ENCODE peak calls at places on chromosome 21, in five cellular contexts. M is A549, Y is esophagus muscularis mucosa, X is ovary, B is Panc1. A is an unnamed sample. For H3K4me1, the result is how much of the 10 kb centered on the place peaks cover.

GRCh38 chr21:27519357-27519756 is 552.5 kb upstream of the ADAMTS5 start:
- DNase-seq in B (no peak), M (no peak), X (no peak), Y (no peak), A (no peak)

GRCh38 chr21:35990609-35991008 is 69.7 kb downstream of the SETD4 start:
- DNase-seq in B (no peak), X (no peak), M (no peak), Y (no peak), A (no peak)

GRCh38 chr21:33644383-33645074 is 2.2 kb downstream of the ITSN1 start:
- DNase-seq in X (no peak), Y (no peak), B (no peak), M (no peak), A (no peak)

GRCh38 chr21:38460171-38460742 is 38.0 kb downstream of the ERG start:
- DNase-seq in M (no peak), Y (no peak), B (no peak), X (no peak), A (no peak)

GRCh38 chr21:30676737-30677136 is 34.1 kb downstream of the KRTAP20-3 start:
- DNase-seq in X (no peak), B (no peak), Y (no peak), M (no peak), A (no peak)

GRCh38 chr21:36087362-36088138 is 17.7 kb downstream of the CBR1 start:
- DNase-seq in Y (no peak), M (no peak), X (no peak), B (no peak), A (no peak)

GRCh38 chr21:42466700-42467612 is 29.1 kb downstream of the RSPH1 start:
- DNase-seq in M (no peak), X (no peak), B (no peak), Y (no peak), A (no peak)

GRCh38 chr21:31952828-31953227 is 80.0 kb downstream of the HUNK start:
- DNase-seq in M (no peak), B (no peak), Y (no peak), X (no peak), A (no peak)

GRCh38 chr21:16455978-16456377 is 726.2 kb downstream of the USP25 start:
- DNase-seq in Y (no peak), B (no peak), X (no peak), M (no peak), A (no peak)

GRCh38 chr21:30257773-30258172 is 25.0 kb downstream of the KRTAP24-1 start:
- DNase-seq in M (no peak), Y (no peak), X (no peak), B (no peak), A (no peak)

GRCh38 chr21:30620522-30620921 is at the start of gene KRTAP20-4:
- DNase-seq in Y (no peak), B (no peak), X (no peak), M (no peak), A (no peak)

GRCh38 chr21:38989745-38990423 is 184.2 kb downstream of the ETS2 start:
- DNase-seq in X (peak), B (no peak), M (no peak), Y (no peak), A (no peak)

GRCh38 chr21:33618407-33618806 is 23.1 kb downstream of the CRYZL1 start:
- DNase-seq in Y (no peak), M (no peak), X (no peak), B (no peak), A (no peak)

GRCh38 chr21:26965567-26966359 is 1.1 kb downstream of the ADAMTS5 start:
- DNase-seq in B (no peak), M (no peak), Y (no peak), X (peak), A (peak)

GRCh38 chr21:40054403-40054802 is 187.2 kb downstream of the PCP4 start:
- DNase-seq in X (no peak), Y (no peak), B (no peak), M (no peak), A (peak)

GRCh38 chr21:45209685-45210284 is 77.9 kb downstream of the POFUT2 start:
- DNase-seq in Y (no peak), B (no peak), X (no peak), M (no peak), A (no peak)
- H3K27ac ChIP-seq in Y (no peak), B (no peak), X (no peak), M (no peak), A (no peak)

GRCh38 chr21:41375875-41376274 is 14.0 kb downstream of the MX2 start:
- DNase-seq in B (no peak), M (no peak), X (no peak), Y (no peak), A (no peak)
- H3K4me3 ChIP-seq in B (no peak), M (no peak), X (no peak), Y (no peak), A (no peak)

GRCh38 chr21:45513003-45513706 is 29.1 kb downstream of the SLC19A1 start:
- DNase-seq in Y (no peak), X (no peak), B (no peak), M (no peak), A (peak)
- H3K4me1 ChIP-seq in Y (under half), X (under half), B (under half), M (under half), A (under half)

DNA sequence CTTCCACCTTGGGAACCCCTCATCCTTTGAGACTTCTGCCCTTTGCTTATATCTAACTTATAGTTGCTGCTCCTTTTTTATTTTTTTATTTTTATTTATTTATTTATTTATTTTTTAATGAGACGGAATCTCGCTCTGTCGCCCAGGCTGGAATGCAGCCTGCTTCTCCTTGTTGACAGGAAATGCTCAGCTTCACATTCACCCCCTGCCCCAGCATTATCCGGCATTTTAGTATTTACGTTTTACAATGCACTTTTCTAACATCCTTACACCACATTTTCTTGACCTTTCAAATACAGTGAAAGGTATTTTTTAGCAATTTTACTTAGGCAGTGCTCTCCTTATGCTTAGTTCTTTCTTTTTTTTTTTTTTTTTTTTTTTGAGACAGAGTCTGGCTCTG is 14.9 kb downstream of the CXADR start:
- DNase-seq in B (no peak), Y (no peak), X (no peak), M (no peak), A (no peak)
- H3K27ac ChIP-seq in B (peak), Y (no peak), X (no peak), M (peak), A (no peak)

GRCh38 chr21:28627691-28628090 is 365.0 kb downstream of the LTN1 start:
- DNase-seq in X (no peak), Y (no peak), M (no peak), B (no peak), A (no peak)

GRCh38 chr21:28636988-28637691 is 355.5 kb downstream of the LTN1 start:
- DNase-seq in M (no peak), Y (no peak), X (no peak), B (peak), A (no peak)

GRCh38 chr21:28635541-28635940 is 357.1 kb downstream of the LTN1 start:
- DNase-seq in Y (no peak), X (no peak), M (no peak), B (no peak), A (no peak)

GRCh38 chr21:28633803-28634572 is 358.7 kb downstream of the LTN1 start:
- DNase-seq in M (no peak), B (no peak), Y (no peak), X (no peak), A (no peak)

DNA sequence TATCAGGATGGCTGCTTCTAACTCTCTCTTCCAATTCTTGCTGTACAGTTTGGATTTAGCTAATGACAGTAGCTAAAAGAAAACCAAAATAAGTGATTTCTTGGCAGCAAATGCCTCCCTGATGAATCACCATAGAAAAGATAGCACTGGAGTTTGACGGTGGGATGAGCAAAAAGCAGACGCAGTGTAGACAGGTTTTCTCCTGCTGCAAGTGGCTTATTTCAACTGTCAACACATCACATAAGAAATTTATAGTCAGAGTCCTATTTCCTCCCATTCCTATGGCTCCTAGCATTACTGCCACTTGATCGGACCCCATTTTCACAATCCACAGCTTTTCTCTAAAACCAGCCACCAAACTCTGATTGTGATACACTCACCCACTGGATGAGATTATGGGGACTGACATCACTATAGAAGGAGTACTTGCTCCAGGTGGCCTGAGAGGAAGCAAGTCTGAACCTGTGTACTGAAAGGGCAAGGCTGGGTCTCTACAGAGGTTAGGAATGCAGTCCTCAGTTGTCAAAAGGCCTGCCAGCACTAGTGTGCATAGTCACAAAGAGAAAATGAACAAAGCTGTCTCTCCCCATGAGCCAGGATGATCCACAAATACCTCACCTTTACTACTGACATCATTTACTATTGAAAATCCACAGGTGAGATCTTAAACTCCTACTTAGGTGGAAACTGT is 359.8 kb downstream of the LTN1 start:
- DNase-seq in X (no peak), Y (no peak), B (no peak), M (no peak), A (no peak)
- H3K4me3 ChIP-seq in X (no peak), Y (peak), B (no peak), M (no peak), A (no peak)

DNA sequence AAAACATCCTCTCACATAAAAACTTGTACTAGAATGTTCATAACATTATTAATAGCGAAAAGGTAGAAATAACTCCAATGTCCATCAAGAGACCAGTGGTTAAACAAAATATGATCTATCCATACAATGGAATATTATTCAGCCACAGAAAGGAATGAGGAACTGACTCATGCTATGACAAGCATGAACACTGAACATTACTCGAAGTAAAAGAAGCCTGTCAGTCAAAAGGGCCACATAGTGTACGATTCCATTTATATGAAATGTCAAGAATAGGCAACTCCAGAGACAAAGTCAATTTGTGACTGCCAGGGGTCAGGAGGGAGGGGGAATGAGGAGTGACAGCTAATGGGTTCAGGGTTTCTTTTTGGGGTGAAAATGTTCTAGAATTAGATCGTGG is 2.3 kb downstream of the VPS26C start:
- DNase-seq in X (no peak), M (no peak), Y (no peak), B (no peak), A (no peak)
- H3K4me1 ChIP-seq in X (under half), M (under half), Y (under half), B (under half), A (under half)

DNA sequence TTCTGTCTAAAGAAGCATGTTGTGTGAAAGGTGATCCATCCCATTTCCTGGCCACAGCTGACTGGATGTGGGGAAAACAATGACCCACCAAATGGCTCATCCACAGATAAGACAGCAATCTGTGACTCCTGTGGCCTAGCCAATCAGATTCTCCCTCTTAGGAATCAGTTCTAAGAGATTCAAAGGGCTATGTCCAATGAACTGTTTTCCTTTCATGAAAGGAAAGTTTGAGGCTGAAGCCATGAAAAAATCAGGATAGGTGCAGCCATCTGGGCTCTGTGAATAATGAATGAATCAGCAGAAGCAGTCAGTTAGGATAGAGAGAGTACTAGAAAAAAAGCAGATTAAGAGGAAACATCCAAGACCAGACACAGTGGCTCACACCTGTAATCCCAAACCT is 164.7 kb downstream of the NRIP1 start:
- DNase-seq in Y (no peak), M (no peak), B (no peak), X (no peak), A (no peak)
- H3K27ac ChIP-seq in Y (no peak), M (peak), B (no peak), X (no peak), A (no peak)

GRCh38 chr21:44487831-44488230 is 32.5 kb downstream of the LRRC3 start:
- DNase-seq in M (no peak), B (no peak), Y (no peak), X (no peak), A (no peak)

GRCh38 chr21:44486302-44486701 is 31.0 kb downstream of the LRRC3 start:
- DNase-seq in M (no peak), Y (no peak), B (no peak), X (no peak), A (no peak)

GRCh38 chr21:44484498-44485253 is 29.4 kb downstream of the LRRC3 start:
- DNase-seq in M (no peak), B (no peak), X (no peak), Y (no peak), A (no peak)

GRCh38 chr21:44485254-44485793 is 30.0 kb downstream of the LRRC3 start:
- DNase-seq in Y (no peak), X (no peak), B (peak), M (peak), A (no peak)

GRCh38 chr21:44485796-44486195 is 30.5 kb downstream of the LRRC3 start:
- DNase-seq in M (no peak), Y (no peak), B (no peak), X (no peak), A (no peak)
- H3K4me3 ChIP-seq in M (peak), Y (peak), B (peak), X (no peak), A (peak)

GRCh38 chr21:46150073-46150472 is 5.3 kb downstream of the FTCD start:
- DNase-seq in M (no peak), Y (no peak), B (no peak), X (peak), A (peak)

GRCh38 chr21:46150491-46151121 is 4.8 kb downstream of the FTCD start:
- DNase-seq in M (no peak), B (no peak), Y (no peak), X (peak), A (no peak)

GRCh38 chr21:46148106-46148505 is 7.3 kb downstream of the FTCD start:
- DNase-seq in B (no peak), X (no peak), M (no peak), Y (no peak), A (no peak)

GRCh38 chr21:46151261-46151988 is 4.0 kb downstream of the FTCD start:
- DNase-seq in M (no peak), B (no peak), X (peak), Y (no peak), A (peak)

DNA sequence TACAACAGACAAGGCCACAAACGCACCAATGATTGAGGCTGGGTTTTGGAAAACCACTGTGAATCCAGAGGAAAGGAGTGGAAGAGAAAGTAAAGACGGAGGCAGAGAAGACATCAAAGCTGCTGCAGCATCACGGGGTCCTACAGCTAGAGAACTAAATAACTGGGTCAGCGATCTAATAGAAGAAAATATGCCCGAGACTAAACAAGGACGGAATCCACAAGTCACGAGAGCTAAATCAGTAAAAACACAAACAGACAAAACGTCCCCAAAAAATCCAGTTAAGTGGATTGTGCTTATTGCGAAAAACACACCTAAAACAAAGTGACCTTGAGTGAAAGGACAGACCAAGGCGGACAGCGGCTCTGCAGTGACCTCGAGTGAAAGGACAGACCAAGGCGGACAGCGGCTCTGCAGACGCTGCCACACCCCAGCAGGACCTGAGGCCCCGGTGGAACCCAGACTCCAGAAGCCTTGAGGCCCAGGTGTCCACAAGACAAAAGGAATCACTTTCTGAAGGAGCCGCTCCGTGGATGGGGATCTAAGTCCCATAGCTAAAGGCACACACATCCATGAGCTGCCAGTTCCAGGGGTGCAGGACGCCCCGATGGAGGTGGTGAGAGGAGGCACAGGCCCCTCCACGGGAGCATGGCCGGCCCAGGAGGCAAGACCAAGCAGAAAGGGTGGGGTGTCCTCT is 6.0 kb downstream of the FTCD start:
- DNase-seq in B (no peak), Y (no peak), X (peak), M (no peak), A (no peak)
- H3K4me1 ChIP-seq in B (under half), Y (under half), X (under half), M (under half), A (under half)

GRCh38 chr21:34688715-34689114 is 19.9 kb downstream of the CLIC6 start:
- DNase-seq in Y (no peak), B (no peak), X (no peak), M (no peak), A (no peak)

GRCh38 chr21:34690041-34690792 is 21.4 kb downstream of the CLIC6 start:
- DNase-seq in B (no peak), X (no peak), Y (no peak), M (no peak), A (no peak)

GRCh38 chr21:34691396-34692032 is 22.7 kb downstream of the CLIC6 start:
- DNase-seq in B (no peak), M (no peak), X (no peak), Y (no peak), A (no peak)

GRCh38 chr21:34692458-34693020 is 23.7 kb downstream of the CLIC6 start:
- DNase-seq in B (no peak), Y (no peak), M (no peak), X (no peak), A (no peak)

GRCh38 chr21:34690793-34691175 is 22.0 kb downstream of the CLIC6 start:
- DNase-seq in X (no peak), Y (no peak), B (no peak), M (no peak), A (no peak)
- H3K27ac ChIP-seq in X (no peak), Y (no peak), B (no peak), M (no peak), A (peak)